ENCODE peak calls at places on chromosomes 11 and 22, in seven cellular contexts. T, B, R, C, W, J and Z are unnamed samples.

GRCh38 chr11:70048279-70049024 is 29.7 kb upstream of the ANO1 start:
- DNase-seq in T (peak), B (peak), R (no peak), C (no peak), W (peak), J (no peak), Z (no peak)

GRCh38 chr11:75603791-75604736 is 42.0 kb downstream of the SERPINH1 start:
- DNase-seq in T (no peak), B (peak), R (no peak), C (peak), W (no peak), J (no peak), Z (peak)

GRCh38 chr11:76830639-76831312 is 29.9 kb upstream of the ACER3 start:
- DNase-seq in T (no peak), B (peak), R (no peak), C (peak), W (no peak), J (no peak), Z (peak)

GRCh38 chr22:35464399-35464798 is 64.5 kb downstream of the MCM5 start:
- DNase-seq in T (no peak), B (no peak), R (no peak), C (no peak), W (no peak), J (no peak), Z (no peak)

GRCh38 chr11:65429724-65430405 is 7.3 kb downstream of the NEAT1 start:
- DNase-seq in T (peak), B (peak), R (peak), C (peak), W (no peak), J (peak), Z (peak)

GRCh38 chr11:37449146-37449545 is 851.1 kb upstream of the RAG2 start:
- DNase-seq in T (no peak), B (peak), R (no peak), C (peak), W (no peak), J (no peak), Z (peak)

GRCh38 chr11:57458410-57459111 is 1.8 kb upstream of the RTN4RL2 start:
- DNase-seq in T (peak), B (no peak), R (peak), C (no peak), W (no peak), J (peak), Z (no peak)

GRCh38 chr11:46414899-46415298 is 23.3 kb upstream of the CHRM4 start:
- DNase-seq in T (no peak), B (no peak), R (no peak), C (no peak), W (no peak), J (peak), Z (no peak)

GRCh38 chr22:17131686-17132085 is 10.5 kb upstream of the TMEM121B start:
- DNase-seq in T (no peak), B (peak), R (no peak), C (no peak), W (no peak), J (no peak), Z (no peak)

GRCh38 chr22:27386186-27386585 is 415.4 kb downstream of the MN1 start:
- DNase-seq in T (no peak), B (peak), R (no peak), C (no peak), W (no peak), J (no peak), Z (no peak)

GRCh38 chr11:105274631-105275030 is 135.1 kb upstream of the CARD18 start:
- DNase-seq in T (no peak), B (peak), R (no peak), C (no peak), W (no peak), J (no peak), Z (no peak)

GRCh38 chr11:104136861-104137260 is 27.1 kb downstream of the PDGFD start:
- DNase-seq in T (no peak), B (no peak), R (no peak), C (no peak), W (no peak), J (no peak), Z (no peak)
- H3K4me3 ChIP-seq in T (no peak), B (no peak), R (no peak), C (no peak), W (no peak), J (no peak), Z (no peak)

GRCh38 chr11:121157756-121158155 is 56.7 kb downstream of the TECTA start:
- DNase-seq in T (no peak), B (no peak), R (no peak), C (no peak), W (no peak), J (no peak), Z (no peak)
- TF ChIP-seq CTCF in T (no peak), B (no peak), R (no peak), C (no peak), W (no peak), J (no peak), Z (no peak)

GRCh38 chr22:28894320-28894719 is 10.9 kb downstream of the ZNRF3 start:
- DNase-seq in T (peak), B (no peak), R (peak), C (no peak), W (no peak), J (no peak), Z (no peak)
- H3K4me3 ChIP-seq in T (no peak), B (no peak), R (no peak), C (no peak), W (no peak), J (no peak), Z (no peak)

GRCh38 chr11:60700689-60701508 is 1.5 kb downstream of the MS4A8 start:
- DNase-seq in T (peak), B (peak), R (no peak), C (no peak), W (peak), J (no peak), Z (no peak)
- TF ChIP-seq CTCF in T (no peak), B (peak), R (peak), C (peak), W (peak), J (peak), Z (no peak)

DNA sequence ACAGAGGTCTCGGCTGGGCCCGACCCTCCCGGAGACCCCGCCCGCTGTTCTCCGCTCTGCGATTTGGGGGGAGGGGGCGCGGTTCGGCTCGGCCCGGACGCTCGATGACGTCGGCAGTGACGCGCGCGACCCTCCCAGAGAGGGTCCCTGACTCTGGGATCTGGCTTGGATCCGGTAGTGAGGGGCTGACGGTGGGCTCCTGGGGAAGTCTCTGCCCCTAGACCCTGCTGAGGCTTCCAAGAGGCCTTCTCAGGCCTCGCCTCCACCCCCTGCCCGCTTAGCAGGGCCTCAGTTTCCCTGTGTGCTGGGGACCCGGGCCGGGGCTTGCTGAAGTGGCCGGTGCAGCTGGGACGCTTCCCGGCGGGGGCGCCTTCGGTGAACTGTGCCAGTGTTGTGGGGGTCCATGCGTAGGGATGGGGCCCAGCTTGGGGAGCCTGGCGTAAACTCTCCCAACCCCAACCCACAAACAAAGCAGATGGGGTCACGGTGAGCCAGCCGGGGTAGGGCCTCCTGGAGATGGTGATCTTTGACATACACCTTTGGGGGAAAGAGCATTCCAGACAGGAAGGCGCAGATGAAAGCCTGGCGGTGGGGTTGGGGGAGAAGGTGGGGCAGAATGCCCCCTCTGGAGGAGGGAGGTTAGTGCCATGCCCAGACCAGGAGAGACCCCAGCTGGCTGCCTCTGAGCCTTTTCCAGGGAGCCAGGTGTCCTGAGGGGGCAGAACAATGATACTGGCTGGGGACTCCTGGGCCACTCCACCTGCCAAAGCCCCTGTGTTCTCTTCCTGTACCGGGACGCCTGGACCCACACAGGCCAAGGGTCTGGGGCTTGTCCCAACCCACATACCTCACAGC is 1.0 kb downstream of the B4GALNT4 start:
- DNase-seq in T (no peak), B (no peak), R (no peak), C (no peak), W (no peak), J (peak), Z (no peak)
- H3K4me3 ChIP-seq in T (no peak), B (no peak), R (no peak), C (peak), W (peak), J (no peak), Z (no peak)

DNA sequence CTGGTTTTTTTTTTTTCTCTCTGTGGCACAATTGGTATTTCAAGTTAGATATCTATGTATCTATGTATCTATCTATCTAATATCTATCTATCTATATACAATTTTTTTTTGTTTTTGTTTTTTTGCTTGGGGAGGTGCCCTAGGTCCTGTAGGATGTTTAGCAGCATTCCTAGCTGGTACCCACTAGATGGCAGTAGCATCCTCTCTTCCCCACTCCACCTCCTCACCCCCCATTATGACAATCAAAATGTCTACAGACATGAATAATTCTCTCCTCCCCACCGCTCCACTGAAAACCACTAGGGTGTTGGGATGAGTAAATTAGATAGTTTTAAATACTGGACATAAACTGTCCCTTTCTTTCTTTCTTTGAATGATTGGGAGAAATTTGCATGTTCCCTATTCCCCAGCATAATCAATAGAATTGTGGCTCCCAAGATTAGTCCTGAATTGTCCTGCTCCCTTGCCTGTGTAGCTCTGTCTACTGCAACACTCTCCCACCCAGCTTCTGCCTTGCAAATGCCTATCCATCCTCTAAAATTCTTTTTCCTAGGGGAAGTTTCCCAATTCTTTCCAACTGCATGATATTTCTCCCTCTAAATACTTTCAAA is 1152.4 kb downstream of the LRRC4C start:
- DNase-seq in T (no peak), B (peak), R (no peak), C (peak), W (no peak), J (no peak), Z (peak)
- TF ChIP-seq CTCF in T (no peak), B (peak), R (peak), C (peak), W (peak), J (peak), Z (peak)